ENCODE peak calls at places on chromosomes 12 and 14, in seven cellular contexts. E is fibroblast of lung, U is endothelial cell, O is uterus, X is GM12864, F is astrocyte of the spinal cord, Y is mucosa of descending colon. C is an unnamed sample.
A peak's percentile ranks its signal among the peaks of the same experiment; 100 is the strongest.

GRCh38 chr14:102187044-102187443 is 47.3 kb downstream of the WDR20 start:
- DNase-seq in E (peak; percentile 90), U (no peak), O (no peak), X (no peak), F (peak; percentile 89), Y (no peak), C (no peak)

GRCh38 chr12:115155665-115156645 is 472.0 kb upstream of the TBX3 start:
- DNase-seq in E (peak; percentile 99), U (no peak), O (no peak), X (no peak), F (peak; percentile 96), Y (no peak), C (no peak)

GRCh38 chr12:125773033-125773432 is 707.8 kb downstream of the AACS start:
- DNase-seq in E (peak; percentile 8), U (no peak), O (no peak), X (peak; percentile 13), F (no peak), Y (peak; percentile 4), C (no peak)

GRCh38 chr14:100733152-100733850 is 6.6 kb downstream of the DLK1 start:
- DNase-seq in E (no peak), U (no peak), O (no peak), X (no peak), F (no peak), Y (no peak), C (no peak)

GRCh38 chr12:54448344-54448743 is 25.1 kb downstream of the GTSF1 start:
- DNase-seq in E (no peak), U (no peak), O (no peak), X (no peak), F (no peak), Y (no peak), C (no peak)

GRCh38 chr12:28023156-28023887 is 50.8 kb upstream of the PTHLH start:
- DNase-seq in E (peak; percentile 96), U (no peak), O (no peak), X (no peak), F (peak; percentile 94), Y (no peak), C (no peak)

GRCh38 chr14:93269341-93270068 is 62.4 kb downstream of the UBR7 start:
- DNase-seq in E (peak; percentile 76), U (no peak), O (no peak), X (peak; percentile 4), F (peak; percentile 59), Y (no peak), C (no peak)

GRCh38 chr12:132286912-132287311 is 42.5 kb downstream of the GALNT9 start:
- DNase-seq in E (peak; percentile 13), U (no peak), O (no peak), X (no peak), F (peak; percentile 8), Y (no peak), C (no peak)

GRCh38 chr14:102947321-102948103 is 25.0 kb downstream of the AMN start:
- DNase-seq in E (no peak), U (no peak), O (no peak), X (no peak), F (no peak), Y (peak; percentile 16), C (no peak)

GRCh38 chr14:20630340-20631022 is 11.0 kb downstream of the OR6S1 start:
- DNase-seq in E (peak; percentile 27), U (peak; percentile 30), O (no peak), X (peak; percentile 61), F (peak; percentile 37), Y (peak; percentile 64), C (no peak)

GRCh38 chr12:132593938-132594358 is 16.4 kb downstream of the LRCOL1 start:
- DNase-seq in E (peak; percentile 94), U (peak; percentile 70), O (peak; percentile 86), X (peak; percentile 25), F (peak; percentile 89), Y (peak; percentile 98), C (peak; percentile 86)

GRCh38 chr14:104294628-104294982 is 156.2 kb downstream of the KIF26A start:
- DNase-seq in E (no peak), U (no peak), O (no peak), X (no peak), F (no peak), Y (peak; percentile 51), C (no peak)

GRCh38 chr14:50085570-50086315 is 30.6 kb downstream of the VCPKMT start:
- DNase-seq in E (peak; percentile 78), U (no peak), O (no peak), X (peak; percentile 91), F (peak; percentile 50), Y (no peak), C (no peak)

GRCh38 chr12:112664569-112664968 is 127.0 kb upstream of the RPH3A start:
- DNase-seq in E (peak; percentile 3), U (peak; percentile 50), O (no peak), X (no peak), F (peak; percentile 1), Y (peak; percentile 1), C (no peak)

GRCh38 chr12:41034686-41035085 is 153.4 kb upstream of the PDZRN4 start:
- DNase-seq in E (peak; percentile 62), U (no peak), O (peak; percentile 22), X (no peak), F (peak; percentile 33), Y (no peak), C (no peak)

GRCh38 chr14:90599748-90600507 is 203.1 kb downstream of the CALM1 start:
- DNase-seq in E (peak; percentile 42), U (no peak), O (no peak), X (no peak), F (peak; percentile 24), Y (peak; percentile 25), C (no peak)

GRCh38 chr12:131092911-131093901 is 139.5 kb downstream of the ADGRD1 start:
- DNase-seq in E (no peak), U (no peak), O (peak; percentile 10), X (peak; percentile 80), F (no peak), Y (peak; percentile 22), C (peak; percentile 13)

GRCh38 chr12:62930546-62931425 is 4.2 kb downstream of the PPM1H start:
- DNase-seq in E (no peak), U (no peak), O (no peak), X (no peak), F (no peak), Y (no peak), C (no peak)

DNA sequence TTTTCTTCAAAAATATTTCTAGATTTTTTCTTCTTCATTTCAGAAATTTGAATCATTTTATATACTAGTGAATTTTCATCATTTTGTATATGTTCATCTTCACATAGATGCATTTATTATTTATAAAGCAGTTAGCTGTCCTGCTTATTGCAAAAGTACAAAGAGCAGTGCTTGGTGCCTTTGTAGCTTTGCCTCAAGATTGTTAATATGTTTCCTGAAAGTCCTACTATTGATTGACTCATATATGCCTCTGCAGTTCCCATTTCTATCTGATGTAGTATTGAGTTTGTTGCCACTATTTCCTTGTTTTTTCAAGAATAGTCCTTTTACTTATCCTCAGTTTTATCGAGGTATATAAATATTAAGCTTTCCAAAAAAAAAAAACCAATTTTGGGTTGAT is 89.7 kb downstream of the PDE3A start:
- DNase-seq in E (no peak), U (no peak), O (no peak), X (no peak), F (no peak), Y (no peak), C (no peak)
- TF ChIP-seq CTCF in E (no peak), U (no peak), O (no peak), X (no peak), F (no peak), Y (no peak), C (no peak)

GRCh38 chr14:30906752-30907658 is 32.6 kb downstream of the COCH start:
- DNase-seq in E (no peak), U (no peak), O (no peak), X (peak; percentile 8), F (peak; percentile 17), Y (no peak), C (no peak)
- TF ChIP-seq CTCF in E (no peak), U (no peak), O (no peak), X (peak; percentile 27), F (peak; percentile 26), Y (no peak), C (no peak)

DNA sequence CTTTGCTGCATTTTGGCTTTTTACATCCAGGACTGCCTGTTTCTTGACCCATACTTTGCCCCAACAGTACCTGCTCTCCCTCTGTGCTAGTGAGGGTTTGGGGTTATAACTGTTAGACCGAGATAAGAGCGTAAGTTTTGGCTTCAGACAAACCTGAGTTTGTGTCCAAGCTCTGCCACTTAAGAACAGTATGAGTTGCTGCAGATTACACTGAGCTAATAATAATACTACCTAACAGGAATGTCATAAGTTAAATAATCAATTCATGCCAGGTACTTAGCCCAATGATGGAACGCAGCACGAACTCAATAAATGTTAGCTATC is 183.2 kb downstream of the NUAK1 start:
- DNase-seq in E (no peak), U (no peak), O (no peak), X (no peak), F (no peak), Y (no peak), C (no peak)
- TF ChIP-seq CTCF in E (no peak), U (no peak), O (no peak), X (no peak), F (no peak), Y (no peak), C (no peak)

GRCh38 chr12:30145351-30146017 is 361.7 kb upstream of the TMTC1 start:
- DNase-seq in E (peak; percentile 53), U (no peak), O (no peak), X (no peak), F (no peak), Y (no peak), C (no peak)
- TF ChIP-seq CTCF in E (no peak), U (no peak), O (no peak), X (no peak), F (no peak), Y (no peak), C (no peak)

GRCh38 chr14:96205994-96206392 is 1.4 kb downstream of the BDKRB2 start:
- DNase-seq in E (no peak), U (no peak), O (no peak), X (no peak), F (no peak), Y (no peak), C (no peak)
- TF ChIP-seq CTCF in E (no peak), U (no peak), O (no peak), X (no peak), F (no peak), Y (no peak), C (no peak)

C was measured in omental fat pad.